ENCODE peak calls at places on chromosomes 11 and 22, in five cellular contexts. M is effector memory CD4-positive, alpha-beta T cell; I is Peyer's patch; X is psoas muscle; U is neuronal stem cell. J is an unnamed sample.

GRCh38 chr11:62555464-62556092 is 9.0 kb upstream of the AHNAK start:
- DNase-seq in M (peak; percentile 73), I (peak; percentile 82), X (peak; percentile 61), U (no peak), J (no peak)

GRCh38 chr22:20116376-20116950 is 559 bp downstream of the RANBP1 start:
- DNase-seq in M (no peak), I (peak; percentile 61), X (peak; percentile 73), U (no peak), J (peak; percentile 89)

GRCh38 chr11:82458777-82459176 is 274.9 kb downstream of the FAM181B start:
- DNase-seq in M (no peak), I (no peak), X (no peak), U (peak; percentile 24), J (no peak)

GRCh38 chr22:37194750-37195149 is 6.7 kb upstream of the C1QTNF6 start:
- DNase-seq in M (no peak), I (peak; percentile 6), X (no peak), U (no peak), J (no peak)

GRCh38 chr11:15707971-15708370 is 593.2 kb downstream of the INSC start:
- DNase-seq in M (no peak), I (no peak), X (peak; percentile 78), U (no peak), J (no peak)

GRCh38 chr11:288328-289144 is at the start of gene PGGHG:
- DNase-seq in M (peak; percentile 37), I (peak; percentile 93), X (peak; percentile 85), U (no peak), J (peak; percentile 97)

GRCh38 chr22:37179126-37179470 is 8.9 kb downstream of the C1QTNF6 start:
- DNase-seq in M (no peak), I (peak; percentile 44), X (peak; percentile 52), U (no peak), J (no peak)

GRCh38 chr11:31870609-31871309 is 59.6 kb upstream of the PAX6 start:
- DNase-seq in M (no peak), I (peak; percentile 48), X (peak; percentile 53), U (peak; percentile 85), J (no peak)

GRCh38 chr11:132632641-132633124 is 899.6 kb downstream of the OPCML start:
- DNase-seq in M (no peak), I (no peak), X (no peak), U (no peak), J (no peak)

GRCh38 chr11:42237701-42238235 is 778.3 kb upstream of the LRRC4C start:
- DNase-seq in M (no peak), I (no peak), X (no peak), U (no peak), J (no peak)

GRCh38 chr11:16297332-16297731 is 59.0 kb downstream of the SOX6 start:
- DNase-seq in M (no peak), I (no peak), X (no peak), U (no peak), J (no peak)

GRCh38 chr11:82546556-82547162 is 187.0 kb downstream of the FAM181B start:
- DNase-seq in M (no peak), I (no peak), X (no peak), U (no peak), J (no peak)

GRCh38 chr22:44730034-44730433 is 22.3 kb upstream of the ARHGAP8 start:
- DNase-seq in M (no peak), I (no peak), X (peak; percentile 51), U (no peak), J (no peak)

GRCh38 chr11:74949748-74950127 is 672 bp downstream of the SPCS2 start:
- DNase-seq in M (no peak), I (no peak), X (no peak), U (no peak), J (no peak)

GRCh38 chr11:1460396-1460795 is 26.2 kb downstream of the MOB2 start:
- DNase-seq in M (no peak), I (peak; percentile 60), X (no peak), U (no peak), J (no peak)

GRCh38 chr11:1463056-1463455 is 23.5 kb downstream of the MOB2 start:
- DNase-seq in M (no peak), I (no peak), X (no peak), U (no peak), J (no peak)

GRCh38 chr11:1461806-1462455 is 24.6 kb downstream of the MOB2 start:
- DNase-seq in M (no peak), I (no peak), X (no peak), U (no peak), J (no peak)

GRCh38 chr11:1460994-1461805 is 25.4 kb downstream of the MOB2 start:
- DNase-seq in M (no peak), I (peak; percentile 59), X (no peak), U (no peak), J (no peak)

DNA sequence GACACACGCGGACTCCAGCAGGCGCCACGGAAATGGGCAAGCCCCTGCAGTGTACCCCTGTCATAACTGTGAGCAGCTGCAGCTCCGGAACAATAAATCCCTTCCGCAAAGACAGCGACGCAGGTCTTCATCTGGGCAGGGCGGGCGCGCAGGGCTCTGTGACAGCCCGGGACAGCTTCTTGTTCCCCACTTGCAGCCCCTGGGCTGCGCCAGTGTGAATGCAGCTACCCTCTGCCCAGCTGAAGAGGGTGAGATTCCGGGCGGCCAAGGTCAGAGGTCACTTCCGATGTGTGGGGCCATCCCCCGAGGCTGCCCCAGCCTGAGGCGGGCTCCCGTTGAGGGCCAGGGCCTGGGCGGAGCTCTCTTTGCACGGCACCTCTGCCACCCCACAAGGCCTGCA is 24.0 kb downstream of the MOB2 start:
- DNase-seq in M (no peak), I (no peak), X (no peak), U (no peak), J (no peak)
- H3K4me1 ChIP-seq in M (no peaks in the 10 kb centered on the region), I (no peaks in the 10 kb centered on the region), X (no peaks in the 10 kb centered on the region), U (peaks cover 18% of the 10 kb centered on the region), J (peaks cover 41% of the 10 kb centered on the region)

GRCh38 chr11:14334893-14335292 is 24.1 kb downstream of the RRAS2 start:
- DNase-seq in M (no peak), I (no peak), X (no peak), U (no peak), J (no peak)

GRCh38 chr11:14331476-14332136 is 27.4 kb downstream of the RRAS2 start:
- DNase-seq in M (no peak), I (no peak), X (no peak), U (no peak), J (no peak)

GRCh38 chr11:14327105-14327504 is 31.9 kb downstream of the RRAS2 start:
- DNase-seq in M (no peak), I (no peak), X (no peak), U (no peak), J (no peak)

GRCh38 chr11:14334193-14334592 is 24.8 kb downstream of the RRAS2 start:
- DNase-seq in M (no peak), I (no peak), X (no peak), U (no peak), J (no peak)

DNA sequence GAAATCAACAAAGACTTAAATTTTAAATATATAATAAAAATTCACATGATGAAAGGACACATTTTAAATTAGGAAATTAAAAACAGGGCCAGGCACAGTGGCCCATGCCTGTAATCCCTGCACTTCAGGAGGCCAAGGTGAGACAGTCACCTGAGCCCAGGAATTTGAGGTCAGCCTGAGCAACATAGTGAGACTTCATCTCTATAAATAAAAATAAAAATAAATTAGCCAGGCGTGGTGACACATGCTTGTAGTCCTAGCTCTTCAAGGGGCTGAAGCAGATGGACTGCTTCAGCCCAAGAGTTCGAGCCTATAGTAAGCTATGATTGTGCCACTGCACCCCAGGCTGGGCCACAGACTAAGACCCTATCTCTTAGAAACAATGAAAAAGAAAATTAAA is 29.3 kb downstream of the RRAS2 start:
- DNase-seq in M (no peak), I (no peak), X (no peak), U (no peak), J (no peak)
- H3K4me1 ChIP-seq in M (no peaks in the 10 kb centered on the region), I (no peaks in the 10 kb centered on the region), X (peaks cover 33% of the 10 kb centered on the region), U (no peaks in the 10 kb centered on the region), J (peaks cover 43% of the 10 kb centered on the region)

GRCh38 chr11:67345949-67346819 is 7.2 kb downstream of the POLD4 start:
- DNase-seq in M (no peak), I (peak; percentile 66), X (no peak), U (no peak), J (no peak)

GRCh38 chr11:67349927-67350465 is 3.4 kb downstream of the POLD4 start:
- DNase-seq in M (no peak), I (peak; percentile 41), X (no peak), U (no peak), J (no peak)

GRCh38 chr11:67349457-67349856 is 3.9 kb downstream of the POLD4 start:
- DNase-seq in M (no peak), I (no peak), X (no peak), U (no peak), J (no peak)

GRCh38 chr11:67349036-67349435 is 4.3 kb downstream of the POLD4 start:
- DNase-seq in M (no peak), I (peak; percentile 14), X (no peak), U (no peak), J (no peak)

DNA sequence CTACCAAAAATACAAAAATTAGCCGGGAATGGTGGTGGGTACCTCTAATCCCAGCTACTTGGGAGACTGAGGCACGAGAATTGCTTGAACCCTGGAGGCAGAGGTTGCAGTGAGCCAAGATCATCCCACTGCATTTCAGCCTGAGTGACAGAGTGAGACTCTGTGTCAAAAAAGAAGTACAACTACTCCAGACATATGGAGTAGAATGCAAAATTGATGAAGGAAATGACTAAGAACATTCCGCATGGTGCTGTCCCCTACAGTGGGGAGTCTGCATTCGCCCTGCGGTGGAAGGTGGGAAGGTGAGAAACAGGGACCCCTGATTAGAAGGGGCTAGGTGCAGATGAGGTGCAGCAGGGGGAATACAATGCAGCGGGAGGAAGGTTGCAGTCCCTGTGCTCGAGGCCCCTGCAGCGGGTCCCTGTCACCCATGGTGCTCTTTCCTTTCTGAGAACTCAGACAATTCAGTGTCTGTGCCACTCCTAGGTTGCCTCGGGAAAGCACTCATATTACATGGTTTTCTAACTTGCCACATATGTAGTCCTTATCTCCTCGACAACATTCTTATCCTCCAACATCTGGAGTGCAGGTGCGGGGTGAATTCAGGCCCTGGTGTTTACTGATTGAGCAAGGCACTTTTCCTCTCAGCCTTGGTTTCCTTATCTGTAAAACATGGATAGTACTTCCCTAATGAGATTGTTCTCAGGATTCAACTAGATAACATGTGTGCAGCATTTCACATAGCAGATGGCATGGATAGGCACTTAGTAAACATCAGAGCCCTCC is 5.2 kb downstream of the POLD4 start:
- DNase-seq in M (no peak), I (peak; percentile 46), X (no peak), U (no peak), J (no peak)
- H3K4me1 ChIP-seq in M (peaks cover 36% of the 10 kb centered on the region), I (peaks cover 29% of the 10 kb centered on the region), X (peaks cover 21% of the 10 kb centered on the region), U (peaks cover 3% of the 10 kb centered on the region), J (peaks cover 69% of the 10 kb centered on the region)

GRCh38 chr11:114163231-114163631 is 103.7 kb downstream of the ZBTB16 start:
- DNase-seq in M (no peak), I (no peak), X (peak; percentile 87), U (no peak), J (no peak)

GRCh38 chr11:114165326-114166230 is 106.1 kb downstream of the ZBTB16 start:
- DNase-seq in M (no peak), I (no peak), X (peak; percentile 48), U (no peak), J (no peak)

GRCh38 chr11:114162719-114163123 is 103.2 kb downstream of the ZBTB16 start:
- DNase-seq in M (no peak), I (peak; percentile 92), X (peak; percentile 92), U (no peak), J (no peak)

GRCh38 chr11:114166389-114166788 is 106.9 kb downstream of the ZBTB16 start:
- DNase-seq in M (no peak), I (no peak), X (no peak), U (no peak), J (no peak)

DNA sequence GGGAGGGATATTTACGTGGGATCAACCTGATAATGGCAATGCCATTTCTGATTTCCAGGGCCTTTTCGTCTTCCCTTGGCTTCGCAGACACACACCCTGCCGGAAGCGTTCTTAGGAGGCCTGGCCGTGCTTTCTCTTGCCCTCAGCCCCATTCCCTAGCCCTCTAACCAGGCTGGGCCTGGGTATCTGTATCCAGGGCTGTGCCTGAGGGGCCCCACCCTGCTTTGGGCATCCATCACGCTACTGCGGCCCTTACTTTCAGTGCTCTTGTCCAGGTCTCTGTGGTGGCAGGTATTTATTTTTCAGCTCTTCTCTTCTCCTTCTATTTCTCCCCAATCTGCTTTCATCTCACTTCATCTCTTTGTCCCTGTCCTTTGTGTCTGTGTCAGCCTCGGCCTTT is 105.0 kb downstream of the ZBTB16 start:
- DNase-seq in M (no peak), I (no peak), X (peak; percentile 54), U (no peak), J (no peak)
- H3K4me1 ChIP-seq in M (peaks cover 60% of the 10 kb centered on the region), I (peaks cover 30% of the 10 kb centered on the region), X (peaks cover 89% of the 10 kb centered on the region), U (peaks cover 48% of the 10 kb centered on the region), J (peaks cover 98% of the 10 kb centered on the region)

J was measured in spleen.